ENCODE peak calls at places on chromosomes 1 and 21, in five cellular contexts. H is stimulated activated CD8-positive, alpha-beta memory T cell treated with anti-CD3 and anti-CD28 coated beads, Interleukin-7, amount 100 ng/mL, for 1 hour; J is A172; G is stimulated activated CD4-positive, alpha-beta T cell treated with anti-CD3 and anti-CD28 coated beads, Interleukin-2, amount 100 ng/mL, for 4 hours; K is midbrain. Z is an unnamed sample.

GRCh38 chr1:61157420-61157987 is 75.1 kb downstream of the NFIA start:
- DNase-seq in H (no peak), J (peak; percentile 5), G (no peak), K (no peak), Z (no peak)

GRCh38 chr21:38863843-38864363 is 58.2 kb downstream of the ETS2 start:
- DNase-seq in H (no peak), J (no peak), G (no peak), K (no peak), Z (no peak)

GRCh38 chr1:54488831-54489626 is 59.0 kb upstream of the ACOT11 start:
- DNase-seq in H (peak; percentile 46), J (peak; percentile 36), G (peak; percentile 41), K (peak; percentile 87), Z (peak; percentile 80)

GRCh38 chr1:209657140-209657879 is 5.1 kb upstream of the LAMB3 start:
- DNase-seq in H (no peak), J (peak; percentile 91), G (no peak), K (no peak), Z (peak; percentile 24)

GRCh38 chr1:29851666-29852065 is 615.3 kb downstream of the PTPRU start:
- DNase-seq in H (no peak), J (no peak), G (no peak), K (no peak), Z (no peak)

GRCh38 chr1:40651138-40651857 is 14.2 kb downstream of the RIMS3 start:
- DNase-seq in H (no peak), J (no peak), G (no peak), K (no peak), Z (no peak)

GRCh38 chr21:42350271-42350885 is 416 bp downstream of the TFF2 start:
- DNase-seq in H (no peak), J (no peak), G (no peak), K (no peak), Z (no peak)

GRCh38 chr1:228210076-228210651 is 2.3 kb downstream of the OBSCN start:
- DNase-seq in H (no peak), J (peak; percentile 96), G (no peak), K (no peak), Z (no peak)

GRCh38 chr1:234934611-234935033 is 194.0 kb downstream of the TOMM20 start:
- DNase-seq in H (no peak), J (peak; percentile 64), G (no peak), K (no peak), Z (no peak)

GRCh38 chr1:7533006-7533405 is 238.1 kb upstream of the VAMP3 start:
- DNase-seq in H (no peak), J (no peak), G (no peak), K (no peak), Z (no peak)

GRCh38 chr21:29481641-29482040 is 182.9 kb downstream of the BACH1 start:
- DNase-seq in H (no peak), J (no peak), G (no peak), K (no peak), Z (no peak)

GRCh38 chr1:16142383-16142995 is 13.4 kb downstream of the EPHA2 start:
- DNase-seq in H (no peak), J (no peak), G (no peak), K (no peak), Z (no peak)

GRCh38 chr1:13469343-13469742 is 44.5 kb downstream of the LRRC38 start:
- DNase-seq in H (no peak), J (no peak), G (no peak), K (no peak), Z (no peak)

GRCh38 chr1:168550971-168551370 is 7.2 kb upstream of the XCL2 start:
- DNase-seq in H (no peak), J (no peak), G (no peak), K (no peak), Z (no peak)

GRCh38 chr1:244322791-244323521 is 128.8 kb downstream of the ADSS2 start:
- DNase-seq in H (no peak), J (peak; percentile 99), G (peak; percentile 17), K (no peak), Z (peak; percentile 99)

GRCh38 chr1:236288620-236288976 is 6.8 kb upstream of the ERO1B start:
- DNase-seq in H (no peak), J (no peak), G (no peak), K (no peak), Z (no peak)

GRCh38 chr1:156623946-156624813 is 5.0 kb downstream of the HAPLN2 start:
- DNase-seq in H (no peak), J (no peak), G (no peak), K (peak; percentile 34), Z (peak; percentile 34)

GRCh38 chr1:111281411-111281810 is 9.2 kb upstream of the CHIA start:
- DNase-seq in H (no peak), J (no peak), G (no peak), K (no peak), Z (no peak)

GRCh38 chr1:202810615-202811295 is at the start of gene PCAT6:
- DNase-seq in H (peak; percentile 63), J (peak; percentile 90), G (peak; percentile 81), K (peak; percentile 96), Z (peak; percentile 92)

GRCh38 chr21:15566692-15567091 is 163.1 kb upstream of the USP25 start:
- DNase-seq in H (no peak), J (no peak), G (no peak), K (no peak), Z (no peak)

GRCh38 chr1:36703526-36704208 is 221.0 kb upstream of the CSF3R start:
- DNase-seq in H (peak; percentile 3), J (peak; percentile 41), G (peak; percentile 15), K (peak; percentile 88), Z (peak; percentile 73)

GRCh38 chr1:226411619-226412018 is 3.7 kb upstream of the PARP1 start:
- DNase-seq in H (no peak), J (peak; percentile 16), G (no peak), K (peak; percentile 56), Z (no peak)

GRCh38 chr1:2803086-2803930 is 1.8 kb upstream of the TTC34 start:
- DNase-seq in H (no peak), J (no peak), G (no peak), K (no peak), Z (no peak)

GRCh38 chr21:33332143-33332542 is 7.4 kb downstream of the IFNAR1 start:
- DNase-seq in H (no peak), J (no peak), G (no peak), K (no peak), Z (no peak)

GRCh38 chr1:21952806-21953514 is 15.8 kb upstream of the HSPG2 start:
- DNase-seq in H (no peak), J (no peak), G (no peak), K (no peak), Z (no peak)

GRCh38 chr1:168335500-168335899 is 54.8 kb downstream of the TBX19 start:
- DNase-seq in H (no peak), J (no peak), G (no peak), K (no peak), Z (no peak)

GRCh38 chr1:26689504-26689903 is 6.3 kb upstream of the ARID1A start:
- DNase-seq in H (no peak), J (no peak), G (no peak), K (no peak), Z (no peak)

GRCh38 chr1:6485140-6485936 is 6.1 kb downstream of the PLEKHG5 start:
- DNase-seq in H (no peak), J (no peak), G (no peak), K (no peak), Z (peak; percentile 26)

GRCh38 chr1:159318784-159319551 is 16.8 kb downstream of the FCER1A start:
- DNase-seq in H (no peak), J (no peak), G (no peak), K (no peak), Z (peak; percentile 23)

GRCh38 chr1:87759420-87759819 is 430.7 kb downstream of the LMO4 start:
- DNase-seq in H (no peak), J (no peak), G (no peak), K (no peak), Z (no peak)